ENCODE peak calls at places on chromosomes 3 and 15, in six cellular contexts. M is HTR-8/SVneo; E is activated CD4-positive, alpha-beta T cell treated with anti-CD3 and anti-CD28 coated beads for 4 hours; Y is NCI-H1105; F is T-helper 2 cell; Z is A172. T is an unnamed sample.

GRCh38 chr15:80228959-80229610 is 22.9 kb downstream of the CTXND1 start:
- DNase-seq in Y (no peak), F (no peak), E (no peak), M (no peak), Z (peak; percentile 42), T (no peak)

GRCh38 chr3:41026394-41027177 is 172.7 kb upstream of the CTNNB1 start:
- DNase-seq in M (peak; percentile 33), E (no peak), F (no peak), Y (no peak), Z (peak; percentile 2), T (no peak)

GRCh38 chr3:32239638-32240550 is 1.4 kb downstream of the CMTM8 start:
- DNase-seq in M (peak; percentile 57), Z (no peak), E (peak; percentile 56), F (peak; percentile 82), Y (peak; percentile 4), T (no peak)

GRCh38 chr3:176631175-176631574 is 566.1 kb downstream of the TBL1XR1 start:
- DNase-seq in Y (no peak), M (no peak), Z (no peak), F (no peak), E (no peak), T (no peak)

GRCh38 chr3:168251371-168251770 is 155.6 kb upstream of the GOLIM4 start:
- DNase-seq in M (no peak), E (no peak), Z (no peak), Y (no peak), F (no peak), T (no peak)

GRCh38 chr3:175605851-175606250 is 746.7 kb downstream of the NAALADL2 start:
- DNase-seq in Z (no peak), F (no peak), E (no peak), M (no peak), Y (no peak), T (no peak)

GRCh38 chr15:67407709-67408257 is 113.1 kb upstream of the C15orf61 start:
- DNase-seq in M (no peak), Y (peak; percentile 95), E (no peak), Z (no peak), F (no peak), T (no peak)

GRCh38 chr3:40827942-40828688 is 303.4 kb downstream of the ZNF621 start:
- DNase-seq in Y (no peak), M (peak; percentile 6), F (no peak), Z (no peak), E (no peak), T (no peak)

GRCh38 chr3:30966896-30967295 is 72.4 kb upstream of the GADL1 start:
- DNase-seq in M (no peak), F (no peak), Z (no peak), Y (no peak), E (no peak), T (no peak)